ENCODE peak calls at places on chromosomes 2 and 18, in seven cellular contexts. M, K, G, D, Z, V and H are unnamed samples.

GRCh38 chr2:219109468-219109867 is 48.7 kb upstream of the IHH start:
- DNase-seq in M (no peak), Z (no peak), G (no peak), D (no peak), V (peak; percentile 67), K (no peak), H (no peak)

GRCh38 chr18:76232813-76233212 is 262.2 kb downstream of the ZNF516 start:
- DNase-seq in D (peak; percentile 1), G (no peak), K (no peak), Z (no peak), M (no peak), V (no peak), H (no peak)

GRCh38 chr18:33184918-33185317 is 255.6 kb downstream of the CCDC178 start:
- DNase-seq in G (no peak), V (no peak), M (no peak), D (no peak), Z (no peak), K (no peak), H (no peak)

GRCh38 chr2:196101325-196101981 is 32.8 kb upstream of the DNAH7 start:
- DNase-seq in D (no peak), K (peak; percentile 76), M (peak; percentile 48), G (peak; percentile 57), V (no peak), Z (no peak), H (peak; percentile 51)

GRCh38 chr2:12318427-12319057 is 398.2 kb upstream of the TRIB2 start:
- DNase-seq in Z (no peak), G (peak; percentile 33), V (no peak), K (no peak), D (peak; percentile 83), M (no peak), H (no peak)

GRCh38 chr18:30675905-30676620 is 366.5 kb downstream of the DSC3 start:
- DNase-seq in V (no peak), G (no peak), M (no peak), Z (no peak), K (no peak), D (no peak), H (no peak)

GRCh38 chr2:215427585-215427984 is 8.3 kb downstream of the FN1 start:
- DNase-seq in D (no peak), Z (no peak), G (peak; percentile 39), M (peak; percentile 41), V (no peak), K (no peak), H (no peak)

GRCh38 chr2:235005023-235005422 is 53.2 kb downstream of the SH3BP4 start:
- DNase-seq in K (no peak), M (no peak), Z (no peak), G (no peak), V (no peak), D (no peak), H (no peak)

GRCh38 chr2:98901702-98902101 is 34.3 kb downstream of the CRACDL start:
- DNase-seq in K (no peak), D (no peak), Z (no peak), V (no peak), G (no peak), M (no peak), H (no peak)

GRCh38 chr18:70422061-70422965 is 133.5 kb downstream of the SOCS6 start:
- DNase-seq in Z (peak; percentile 41), V (peak; percentile 87), M (peak; percentile 95), G (peak; percentile 94), K (no peak), D (peak; percentile 97), H (no peak)

GRCh38 chr2:200944467-200945394 is 18.7 kb downstream of the ORC2 start:
- DNase-seq in D (peak; percentile 90), Z (no peak), M (peak; percentile 79), V (no peak), K (no peak), G (peak; percentile 86), H (no peak)

GRCh38 chr2:42031783-42032620 is 15.8 kb upstream of the PKDCC start:
- DNase-seq in D (no peak), K (no peak), G (no peak), V (no peak), Z (no peak), M (no peak), H (no peak)

GRCh38 chr2:124908411-124908810 is 883.3 kb downstream of the CNTNAP5 start:
- DNase-seq in K (no peak), M (peak; percentile 26), V (no peak), D (peak; percentile 15), G (peak; percentile 55), Z (no peak), H (no peak)

GRCh38 chr2:43293744-43294695 is 67.6 kb upstream of the ZFP36L2 start:
- DNase-seq in M (peak; percentile 98), Z (peak; percentile 62), G (peak; percentile 99), D (peak; percentile 97), V (no peak), K (peak; percentile 84), H (peak; percentile 85)

GRCh38 chr2:205867371-205867770 is 185.1 kb downstream of the NRP2 start:
- DNase-seq in D (no peak), K (no peak), V (no peak), G (no peak), M (no peak), Z (no peak), H (no peak)

GRCh38 chr2:165803123-165803760 is 9.2 kb upstream of the GALNT3 start:
- DNase-seq in K (no peak), M (peak; percentile 73), D (peak; percentile 19), Z (no peak), G (peak; percentile 89), V (no peak), H (no peak)

GRCh38 chr2:143730155-143730949 is 601.1 kb downstream of the ARHGAP15 start:
- DNase-seq in D (peak; percentile 71), Z (no peak), V (no peak), K (peak; percentile 39), M (no peak), G (no peak), H (peak; percentile 26)

GRCh38 chr2:12076810-12077209 is 330.4 kb downstream of the LPIN1 start:
- DNase-seq in V (no peak), G (peak; percentile 14), Z (no peak), K (no peak), D (peak; percentile 67), M (peak; percentile 7), H (no peak)

GRCh38 chr2:234241656-234242445 is 191.3 kb downstream of the SPP2 start:
- DNase-seq in V (no peak), K (no peak), M (no peak), G (peak; percentile 44), Z (no peak), D (peak; percentile 84), H (no peak)

GRCh38 chr2:84302513-84303412 is 156.3 kb downstream of the SUCLG1 start:
- DNase-seq in Z (no peak), G (peak; percentile 57), M (peak; percentile 60), V (no peak), D (peak; percentile 77), K (no peak), H (peak; percentile 66)

GRCh38 chr2:42105330-42106256 is 57.8 kb downstream of the PKDCC start:
- DNase-seq in D (no peak), G (peak; percentile 39), V (peak; percentile 79), K (peak; percentile 69), Z (no peak), M (peak; percentile 34), H (peak; percentile 56)

GRCh38 chr18:58232674-58233073 is 188.6 kb downstream of the NEDD4L start:
- DNase-seq in G (no peak), D (no peak), Z (no peak), V (no peak), M (no peak), K (no peak), H (no peak)

GRCh38 chr2:70643715-70644114 is 90.1 kb upstream of the TGFA start:
- DNase-seq in V (no peak), Z (no peak), D (peak; percentile 67), G (no peak), M (no peak), K (no peak), H (peak; percentile 33)
- TF ChIP-seq CTCF in V (peak; percentile 16), Z (no peak), D (peak; percentile 47), G (peak; percentile 15), M (peak; percentile 38), K (peak; percentile 42), H (no peak)

GRCh38 chr2:2771721-2772411 is 440.8 kb upstream of the MYT1L start:
- DNase-seq in G (no peak), K (no peak), M (no peak), Z (no peak), V (no peak), D (no peak), H (no peak)

GRCh38 chr2:2768476-2768875 is 437.4 kb upstream of the MYT1L start:
- DNase-seq in V (no peak), G (no peak), Z (no peak), K (no peak), D (no peak), M (no peak), H (no peak)

GRCh38 chr2:2765839-2766495 is 434.9 kb upstream of the MYT1L start:
- DNase-seq in V (no peak), D (no peak), M (no peak), Z (no peak), G (no peak), K (no peak), H (no peak)

GRCh38 chr2:2767837-2768236 is 436.8 kb upstream of the MYT1L start:
- DNase-seq in G (no peak), K (no peak), Z (no peak), D (no peak), M (no peak), V (no peak), H (no peak)

DNA sequence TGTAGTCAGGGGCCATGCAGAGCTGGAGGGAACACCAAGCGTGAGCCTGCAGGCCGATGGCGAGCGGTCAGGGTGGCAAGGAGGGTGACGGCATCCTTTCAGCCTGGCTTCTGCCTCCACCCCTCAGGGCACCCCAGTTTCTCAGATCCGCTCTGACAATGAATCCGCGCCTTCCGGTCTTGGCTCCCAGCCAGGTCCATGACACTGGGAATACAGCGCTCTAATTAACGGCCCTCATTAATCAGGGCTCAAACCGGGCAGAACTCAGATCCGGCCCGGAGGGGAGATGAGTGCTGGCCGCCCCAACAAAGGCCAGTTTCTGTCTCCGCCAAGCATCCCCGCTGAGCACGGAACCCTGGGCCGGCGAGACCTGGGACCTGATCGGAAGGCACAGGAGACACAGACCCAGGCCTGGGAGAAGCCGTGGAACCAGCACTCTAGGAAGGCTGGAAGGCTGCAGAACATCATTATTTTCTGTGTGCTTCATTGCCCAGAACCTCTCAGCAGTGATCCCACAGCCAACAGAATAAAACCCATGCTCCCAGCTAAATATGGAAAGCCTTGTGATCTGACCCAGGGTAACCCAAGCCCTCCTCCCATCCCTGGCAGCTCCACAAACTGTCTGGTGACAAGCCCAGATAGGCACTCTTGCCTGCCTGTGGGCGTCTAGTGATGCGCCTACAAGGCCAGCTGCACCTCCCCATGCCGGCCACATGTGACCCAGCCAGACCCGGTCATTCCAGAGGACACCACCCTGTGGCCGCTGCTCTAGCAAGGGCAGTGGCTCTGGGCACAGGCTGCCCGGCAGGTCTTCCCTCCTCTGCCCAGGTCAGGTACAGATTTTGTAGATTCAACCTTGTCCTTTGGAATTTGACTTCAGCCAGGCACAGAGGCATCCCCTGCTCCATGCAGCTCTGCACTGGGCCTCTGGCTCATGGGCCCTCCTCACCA is 438.7 kb upstream of the MYT1L start:
- DNase-seq in K (no peak), D (no peak), M (no peak), V (no peak), Z (no peak), G (no peak), H (no peak)
- TF ChIP-seq CTCF in K (no peak), D (no peak), M (no peak), V (no peak), Z (no peak), G (no peak), H (no peak)

GRCh38 chr2:239264838-239265651 is 135.8 kb downstream of the HDAC4 start:
- DNase-seq in G (peak; percentile 68), Z (no peak), M (peak; percentile 70), D (peak; percentile 51), V (no peak), K (peak; percentile 38), H (peak; percentile 83)
- TF ChIP-seq CTCF in G (no peak), Z (no peak), M (no peak), D (no peak), V (no peak), K (peak; percentile 4), H (peak; percentile 21)

GRCh38 chr2:47708801-47709499 is 74.0 kb upstream of the MSH6 start:
- DNase-seq in K (peak; percentile 52), V (no peak), G (no peak), Z (no peak), D (no peak), M (no peak), H (peak; percentile 25)
- TF ChIP-seq CTCF in K (no peak), V (no peak), G (no peak), Z (no peak), D (no peak), M (no peak), H (no peak)